ENCODE peak calls at places on chromosome 16, in seven cellular contexts. F is astrocyte, V is IMR-90, Z is neural progenitor cell, P is H9, X is PC-3, N is cardiac fibroblast. H is an unnamed sample.

GRCh38 chr16:28136751-28137434 is 73.4 kb upstream of the GSG1L start:
- DNase-seq in F (no peak), V (no peak), Z (peak; percentile 37), P (no peak), X (no peak), N (peak; percentile 12), H (no peak)

GRCh38 chr16:3274490-3274889 is 8.8 kb upstream of the ZNF263 start:
- DNase-seq in F (peak; percentile 23), V (peak; percentile 30), Z (peak; percentile 7), P (no peak), X (peak; percentile 2), N (no peak), H (no peak)

GRCh38 chr16:23491490-23492391 is 18.6 kb downstream of the GGA2 start:
- DNase-seq in F (peak; percentile 47), V (peak; percentile 16), Z (no peak), P (no peak), X (peak; percentile 69), N (peak; percentile 16), H (no peak)

GRCh38 chr16:80500116-80500859 is 40.5 kb upstream of the DYNLRB2 start:
- DNase-seq in F (no peak), V (no peak), Z (no peak), P (no peak), X (no peak), N (no peak), H (no peak)

GRCh38 chr16:74325331-74325730 is 28.7 kb downstream of the PSMD7 start:
- DNase-seq in F (no peak), V (no peak), Z (no peak), P (no peak), X (no peak), N (no peak), H (no peak)

GRCh38 chr16:89352091-89352681 is 134.7 kb downstream of the ZNF778 start:
- DNase-seq in F (no peak), V (no peak), Z (no peak), P (no peak), X (no peak), N (no peak), H (no peak)

GRCh38 chr16:15880909-15881308 is 7.5 kb downstream of the CEP20 start:
- DNase-seq in F (no peak), V (no peak), Z (no peak), P (no peak), X (no peak), N (no peak), H (no peak)

GRCh38 chr16:6510261-6510660 is 822.4 kb upstream of the RBFOX1 start:
- DNase-seq in F (no peak), V (no peak), Z (no peak), P (no peak), X (no peak), N (no peak), H (no peak)

GRCh38 chr16:88769617-88770458 is 15.2 kb downstream of the PIEZO1 start:
- DNase-seq in F (no peak), V (no peak), Z (peak; percentile 92), P (peak; percentile 93), X (peak; percentile 48), N (no peak), H (no peak)

GRCh38 chr16:86669937-86670772 is 91.8 kb downstream of the FOXL1 start:
- DNase-seq in F (no peak), V (peak; percentile 61), Z (peak; percentile 54), P (no peak), X (no peak), N (no peak), H (peak; percentile 71)

GRCh38 chr16:4321286-4322120 is 5.6 kb downstream of the GLIS2 start:
- DNase-seq in F (no peak), V (no peak), Z (no peak), P (no peak), X (no peak), N (no peak), H (no peak)

GRCh38 chr16:47928008-47928407 is 227.8 kb downstream of the ABCC12 start:
- DNase-seq in F (no peak), V (no peak), Z (no peak), P (peak; percentile 39), X (peak; percentile 11), N (no peak), H (no peak)
- TF ChIP-seq CTCF in F (no peak), V (no peak), Z (no peak), P (peak; percentile 25), X (peak; percentile 26), N (no peak), H (no peak)

GRCh38 chr16:72721981-72722380 is 325.9 kb downstream of the ZFHX3 start:
- DNase-seq in F (no peak), V (no peak), Z (peak; percentile 8), P (no peak), X (no peak), N (no peak), H (no peak)
- TF ChIP-seq CTCF in F (no peak), V (no peak), Z (no peak), P (no peak), X (no peak), N (no peak), H (no peak)

GRCh38 chr16:13935408-13935807 is 15.5 kb downstream of the ERCC4 start:
- DNase-seq in F (no peak), V (no peak), Z (peak; percentile 66), P (peak; percentile 71), X (peak; percentile 9), N (no peak), H (no peak)
- TF ChIP-seq CTCF in F (peak; percentile 33), V (peak; percentile 16), Z (peak; percentile 95), P (peak; percentile 92), X (peak; percentile 57), N (peak; percentile 53), H (no peak)

GRCh38 chr16:50450957-50451356 is 82.2 kb upstream of the BRD7 start:
- DNase-seq in F (no peak), V (no peak), Z (no peak), P (no peak), X (no peak), N (no peak), H (no peak)

GRCh38 chr16:50448981-50449380 is 80.2 kb upstream of the BRD7 start:
- DNase-seq in F (no peak), V (no peak), Z (no peak), P (no peak), X (no peak), N (no peak), H (no peak)

GRCh38 chr16:50449800-50450199 is 81.0 kb upstream of the BRD7 start:
- DNase-seq in F (no peak), V (no peak), Z (peak; percentile 45), P (no peak), X (no peak), N (no peak), H (no peak)

GRCh38 chr16:50446861-50447260 is 78.1 kb upstream of the BRD7 start:
- DNase-seq in F (no peak), V (no peak), Z (no peak), P (no peak), X (no peak), N (no peak), H (no peak)

DNA sequence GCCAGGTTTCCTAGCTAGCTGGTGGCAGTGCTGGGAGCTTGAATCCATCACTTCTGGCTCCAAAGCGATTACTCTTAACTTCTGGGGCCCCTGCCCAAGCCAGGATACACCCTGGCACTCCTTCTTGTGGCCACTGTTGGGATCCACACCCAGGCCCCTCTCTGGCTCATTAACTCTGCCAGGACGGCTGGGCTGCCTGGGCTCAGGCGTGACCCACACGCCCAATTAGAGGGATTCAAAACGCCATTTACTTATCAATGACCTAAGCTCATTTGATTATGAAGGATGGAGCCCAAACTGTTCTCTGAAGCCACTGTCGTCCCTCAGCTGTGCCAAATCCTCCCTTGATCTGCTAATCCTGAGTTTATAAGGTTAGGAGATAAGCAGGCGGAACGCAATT is 79.7 kb upstream of the BRD7 start:
- DNase-seq in F (no peak), V (no peak), Z (peak; percentile 81), P (peak; percentile 73), X (no peak), N (no peak), H (no peak)
- TF ChIP-seq CTCF in F (no peak), V (no peak), Z (peak; percentile 52), P (peak; percentile 65), X (no peak), N (no peak), H (no peak)

DNA sequence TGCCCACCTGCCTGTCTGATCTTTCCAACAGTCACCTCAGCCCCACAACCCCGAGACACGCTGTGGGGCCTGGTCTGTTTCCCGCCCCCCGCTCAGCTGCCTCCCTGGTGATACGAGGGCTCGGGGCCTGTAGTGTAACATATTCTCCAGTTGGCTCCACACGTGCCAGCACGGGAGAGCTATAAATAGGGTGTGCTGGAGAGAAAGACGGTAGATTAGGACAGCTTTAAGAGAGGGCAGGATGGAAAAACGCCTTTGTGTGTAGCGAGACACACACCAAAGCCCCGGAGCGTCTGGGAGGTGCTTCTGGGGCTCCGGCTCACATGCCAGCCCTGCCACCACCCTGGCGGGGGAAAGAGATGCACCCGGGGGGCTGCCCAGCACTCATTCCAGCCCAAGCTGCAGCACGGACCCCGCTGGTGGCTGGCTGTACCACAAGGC is 7.4 kb upstream of the MTSS2 start:
- DNase-seq in F (no peak), V (no peak), Z (no peak), P (no peak), X (no peak), N (peak; percentile 53), H (peak; percentile 90)
- TF ChIP-seq CTCF in F (no peak), V (no peak), Z (no peak), P (no peak), X (no peak), N (no peak), H (no peak)

H was measured in heart left ventricle.